ENCODE peak calls at places on chromosomes 3 and 15, in ten cellular contexts. M is T-helper 9 cell; E is activated T-cell treated with anti-CD3 and anti-CD28 coated beads, Interleukin-2, amount 50 U/mL, for 48 hours; F is fibroblast of lung; D is mesothelial cell of epicardium; H is stimulated activated CD4-positive, alpha-beta T cell treated with anti-CD3 and anti-CD28 coated beads, TNF-alpha, amount 100 ng/mL, for 4 hours; P is GF-D8; V is HS-5; J is NCI-H1105; I is MCF 10A. Q is an unnamed sample.
A peak's percentile ranks its signal among the peaks of the same experiment; 100 is the strongest.

GRCh38 chr3:70882104-70882503 is 569.7 kb upstream of the MDFIC2 start:
- DNase-seq in M (no peak), E (no peak), F (peak; percentile 43), D (no peak), H (no peak), P (no peak), V (no peak), J (no peak), I (no peak), Q (no peak)

GRCh38 chr3:184448321-184449160 is 68.7 kb downstream of the CHRD start:
- DNase-seq in M (no peak), E (no peak), F (peak; percentile 99), D (no peak), H (no peak), P (no peak), V (peak; percentile 95), J (no peak), I (peak; percentile 93), Q (no peak)

GRCh38 chr3:175179055-175179454 is 319.9 kb downstream of the NAALADL2 start:
- DNase-seq in M (no peak), E (no peak), F (peak; percentile 55), D (no peak), H (no peak), P (no peak), V (no peak), J (no peak), I (no peak), Q (no peak)

GRCh38 chr3:17233398-17233800 is 348.6 kb downstream of the PLCL2 start:
- DNase-seq in M (peak; percentile 1), E (no peak), F (peak; percentile 72), D (no peak), H (no peak), P (no peak), V (no peak), J (peak; percentile 31), I (peak; percentile 75), Q (no peak)

GRCh38 chr15:84611631-84612030 is 10.8 kb downstream of the ZSCAN2 start:
- DNase-seq in M (no peak), E (no peak), F (peak; percentile 50), D (no peak), H (no peak), P (no peak), V (no peak), J (no peak), I (no peak), Q (no peak)

GRCh38 chr3:179604336-179605078 is at the start of the genes MRPL47 and NDUFB5:
- DNase-seq in M (peak; percentile 88), E (peak; percentile 92), F (peak; percentile 96), D (peak; percentile 91), H (peak; percentile 83), P (peak; percentile 94), V (peak; percentile 87), J (peak; percentile 99), I (peak; percentile 97), Q (peak; percentile 84)

GRCh38 chr3:48695113-48695753 is 9.5 kb upstream of the NCKIPSD start:
- DNase-seq in M (no peak), E (no peak), F (peak; percentile 77), D (no peak), H (no peak), P (no peak), V (no peak), J (no peak), I (peak; percentile 77), Q (no peak)

GRCh38 chr15:65903296-65904073 is 34.2 kb downstream of the RAB11A start:
- DNase-seq in M (no peak), E (no peak), F (peak; percentile 38), D (no peak), H (no peak), P (no peak), V (no peak), J (no peak), I (no peak), Q (no peak)

GRCh38 chr3:28586325-28586724 is 237.7 kb upstream of the AZI2 start:
- DNase-seq in M (no peak), E (no peak), F (no peak), D (no peak), H (no peak), P (no peak), V (no peak), J (no peak), I (peak; percentile 14), Q (no peak)

GRCh38 chr15:77657629-77658238 is 25.0 kb upstream of the LINGO1 start:
- DNase-seq in M (no peak), E (no peak), F (no peak), D (no peak), H (no peak), P (no peak), V (no peak), J (no peak), I (no peak), Q (no peak)

Q was measured in activated T-helper 1 cell treated with Interleukin-2 at 50 U/mL for 16 hours.